ENCODE peak calls at places on chromosomes 1 and 21, in seven cellular contexts. Y is type B pancreatic cell; E is CD4-positive, CD25-positive, alpha-beta regulatory T cell; A is cerebellum; L is cardiac muscle cell; T is activated CD8-positive, alpha-beta memory T cell treated with anti-CD3 and anti-CD28 coated beads for 24 hours; O is DMS153. R is an unnamed sample.

GRCh38 chr1:88985033-88985432 is 7.4 kb downstream of the KYAT3 start:
- DNase-seq in Y (no peak), E (no peak), A (no peak), L (peak), T (no peak), O (no peak), R (no peak)

GRCh38 chr21:17469727-17470126 is 43.1 kb upstream of the CXADR start:
- DNase-seq in Y (no peak), E (no peak), A (no peak), L (no peak), T (no peak), O (no peak), R (no peak)

GRCh38 chr1:201192478-201192804 is 1.8 kb downstream of the IGFN1 start:
- DNase-seq in Y (no peak), E (no peak), A (peak), L (peak), T (no peak), O (no peak), R (no peak)

GRCh38 chr1:113929750-113930498 is 800 bp downstream of the HIPK1 start:
- DNase-seq in Y (no peak), E (peak), A (peak), L (peak), T (peak), O (no peak), R (peak)

GRCh38 chr1:26530898-26531598 is 1.5 kb downstream of the RPS6KA1 start:
- DNase-seq in Y (no peak), E (no peak), A (peak), L (peak), T (no peak), O (peak), R (peak)

GRCh38 chr1:57423135-57424131 is at the start of gene DAB1:
- DNase-seq in Y (peak), E (no peak), A (peak), L (peak), T (no peak), O (peak), R (no peak)

GRCh38 chr1:39642796-39643195 is 3.4 kb upstream of the HEYL start:
- DNase-seq in Y (no peak), E (no peak), A (no peak), L (no peak), T (no peak), O (no peak), R (no peak)

GRCh38 chr1:67194209-67194863 is 28.1 kb downstream of the IL23R start:
- DNase-seq in Y (no peak), E (no peak), A (no peak), L (no peak), T (no peak), O (no peak), R (peak)

GRCh38 chr1:150626150-150626549 is 3.3 kb downstream of the ENSA start:
- DNase-seq in Y (no peak), E (no peak), A (no peak), L (no peak), T (peak), O (no peak), R (no peak)

GRCh38 chr1:209335090-209335692 is 248.3 kb upstream of the CAMK1G start:
- DNase-seq in Y (no peak), E (no peak), A (peak), L (peak), T (no peak), O (no peak), R (peak)

GRCh38 chr1:115679141-115679611 is 37.4 kb downstream of the VANGL1 start:
- DNase-seq in Y (no peak), E (no peak), A (no peak), L (peak), T (no peak), O (no peak), R (no peak)

GRCh38 chr21:16113052-16113715 is 383.4 kb downstream of the USP25 start:
- DNase-seq in Y (no peak), E (no peak), A (no peak), L (no peak), T (no peak), O (no peak), R (no peak)

GRCh38 chr21:17359781-17360180 is 153.1 kb upstream of the CXADR start:
- DNase-seq in Y (no peak), E (no peak), A (no peak), L (no peak), T (no peak), O (peak), R (peak)

GRCh38 chr1:181018901-181019681 is 3.6 kb downstream of the STX6 start:
- DNase-seq in Y (no peak), E (no peak), A (no peak), L (no peak), T (no peak), O (no peak), R (no peak)

GRCh38 chr1:52801011-52801410 is 41.5 kb upstream of the ZYG11A start:
- DNase-seq in Y (no peak), E (no peak), A (no peak), L (no peak), T (no peak), O (no peak), R (no peak)

GRCh38 chr1:3312894-3313578 is 141.4 kb upstream of the ARHGEF16 start:
- DNase-seq in Y (no peak), E (no peak), A (no peak), L (peak), T (peak), O (no peak), R (peak)

GRCh38 chr21:42746593-42747266 is 93.3 kb downstream of the PDE9A start:
- DNase-seq in Y (no peak), E (no peak), A (no peak), L (no peak), T (peak), O (no peak), R (peak)

GRCh38 chr1:29854700-29855276 is 618.5 kb downstream of the PTPRU start:
- DNase-seq in Y (no peak), E (no peak), A (no peak), L (no peak), T (no peak), O (no peak), R (no peak)

GRCh38 chr1:160997323-160998038 is 23.5 kb downstream of the F11R start:
- DNase-seq in Y (no peak), E (peak), A (peak), L (peak), T (peak), O (no peak), R (peak)

R was measured in KBM-7.